ENCODE peak calls at places on chromosomes 5 and 9, in six cellular contexts. W is H1, L is A549, B is tibial nerve, H is IMR-90, K is gastrocnemius medialis. O is an unnamed sample.

GRCh38 chr5:79736528-79737514 is 47.2 kb downstream of the CMYA5 start:
- DNase-seq in W (no peak), L (no peak), B (no peak), H (no peak), K (no peak), O (no peak)

GRCh38 chr9:75148551-75148950 is 60.2 kb downstream of the OSTF1 start:
- DNase-seq in W (no peak), L (no peak), B (no peak), H (peak), K (no peak), O (no peak)

GRCh38 chr5:73265641-73266040 is 92.6 kb downstream of the TMEM174 start:
- DNase-seq in W (no peak), L (no peak), B (no peak), H (no peak), K (no peak), O (no peak)

GRCh38 chr5:96344678-96345612 is 88.1 kb downstream of the PCSK1 start:
- DNase-seq in W (no peak), L (peak), B (peak), H (peak), K (no peak), O (no peak)

GRCh38 chr5:72956324-72957140 is 691 bp downstream of the FCHO2 start:
- DNase-seq in W (no peak), L (peak), B (peak), H (peak), K (peak), O (peak)

GRCh38 chr9:112119225-112120045 is 55.7 kb downstream of the SUSD1 start:
- DNase-seq in W (no peak), L (peak), B (no peak), H (peak), K (no peak), O (peak)

GRCh38 chr9:121820286-121821005 is 169.0 kb downstream of the DAB2IP start:
- DNase-seq in W (no peak), L (no peak), B (no peak), H (no peak), K (no peak), O (no peak)

GRCh38 chr5:150172563-150172962 is 6.0 kb downstream of the CDX1 start:
- DNase-seq in W (no peak), L (no peak), B (no peak), H (no peak), K (no peak), O (no peak)

GRCh38 chr9:137691648-137692357 is 73.0 kb downstream of the EHMT1 start:
- DNase-seq in W (no peak), L (no peak), B (no peak), H (no peak), K (no peak), O (no peak)

GRCh38 chr5:154405078-154405792 is 40.6 kb upstream of the SAP30L start:
- DNase-seq in W (peak), L (peak), B (peak), H (peak), K (peak), O (peak)

GRCh38 chr5:56099346-56099745 is 104.6 kb upstream of the IL6ST start:
- DNase-seq in W (no peak), L (no peak), B (peak), H (peak), K (no peak), O (peak)

GRCh38 chr5:135829681-135830383 is 4.6 kb upstream of the SLC25A48 start:
- DNase-seq in W (peak), L (peak), B (peak), H (peak), K (peak), O (peak)

GRCh38 chr5:55497712-55498111 is 37.1 kb downstream of the PLPP1 start:
- DNase-seq in W (no peak), L (no peak), B (no peak), H (no peak), K (no peak), O (no peak)

GRCh38 chr9:127388037-127388855 is 8.7 kb upstream of the SLC2A8 start:
- DNase-seq in W (no peak), L (peak), B (peak), H (peak), K (peak), O (peak)

GRCh38 chr9:130728721-130729120 is 35.1 kb downstream of the EXOSC2 start:
- DNase-seq in W (no peak), L (no peak), B (no peak), H (peak), K (no peak), O (no peak)

GRCh38 chr5:132489871-132490483 is 596 bp downstream of the IRF1 start:
- DNase-seq in W (no peak), L (peak), B (peak), H (peak), K (peak), O (peak)

GRCh38 chr9:132381966-132382541 is 24.6 kb downstream of the TTF1 start:
- DNase-seq in W (no peak), L (no peak), B (no peak), H (no peak), K (no peak), O (no peak)

GRCh38 chr9:133595910-133596309 is 13.3 kb downstream of the FAM163B start:
- DNase-seq in W (no peak), L (no peak), B (no peak), H (no peak), K (no peak), O (no peak)

GRCh38 chr9:121561385-121562222 is 62.0 kb upstream of the GGTA1 start:
- DNase-seq in W (no peak), L (no peak), B (no peak), H (no peak), K (no peak), O (no peak)

GRCh38 chr9:121261107-121261460 is 6.9 kb upstream of the GSN start:
- DNase-seq in W (no peak), L (no peak), B (no peak), H (no peak), K (no peak), O (no peak)

GRCh38 chr5:75623846-75624245 is 12.6 kb downstream of the ANKDD1B start:
- DNase-seq in W (no peak), L (no peak), B (no peak), H (peak), K (no peak), O (no peak)

GRCh38 chr9:8863886-8864881 is 1064.6 kb upstream of the DMAC1 start:
- DNase-seq in W (no peak), L (no peak), B (no peak), H (no peak), K (no peak), O (no peak)

GRCh38 chr5:56164371-56164770 is 68.8 kb downstream of the ANKRD55 start:
- DNase-seq in W (no peak), L (no peak), B (peak), H (no peak), K (no peak), O (no peak)

GRCh38 chr5:7852542-7852941 is 1.6 kb upstream of the CFAP90 start:
- DNase-seq in W (no peak), L (no peak), B (no peak), H (peak), K (no peak), O (no peak)

GRCh38 chr9:3497406-3497805 is 28.4 kb downstream of the RFX3 start:
- DNase-seq in W (no peak), L (no peak), B (no peak), H (peak), K (no peak), O (no peak)

GRCh38 chr5:125257057-125257970 is 510.9 kb upstream of the ZNF608 start:
- DNase-seq in W (no peak), L (no peak), B (no peak), H (peak), K (no peak), O (no peak)

GRCh38 chr5:140041492-140042421 is 1.3 kb downstream of the NRG2 start:
- DNase-seq in W (no peak), L (peak), B (peak), H (peak), K (peak), O (peak)

GRCh38 chr5:169777112-169777511 is 140.0 kb downstream of the DOCK2 start:
- DNase-seq in W (no peak), L (no peak), B (no peak), H (no peak), K (no peak), O (no peak)

GRCh38 chr5:115375922-115376321 is 79.5 kb upstream of the CCDC112 start:
- DNase-seq in W (no peak), L (no peak), B (no peak), H (peak), K (peak), O (no peak)

GRCh38 chr9:93237535-93237934 is 53.6 kb downstream of the WNK2 start:
- DNase-seq in W (no peak), L (no peak), B (no peak), H (no peak), K (no peak), O (no peak)

GRCh38 chr9:4301971-4302427 is 2.1 kb upstream of the GLIS3 start:
- DNase-seq in W (no peak), L (peak), B (no peak), H (peak), K (peak), O (peak)

GRCh38 chr9:94888775-94889174 is 162.3 kb downstream of the AOPEP start:
- DNase-seq in W (no peak), L (no peak), B (no peak), H (no peak), K (no peak), O (no peak)

GRCh38 chr9:98380065-98380681 is 124.7 kb upstream of the TBC1D2 start:
- DNase-seq in W (peak), L (no peak), B (no peak), H (peak), K (no peak), O (no peak)

GRCh38 chr5:10489810-10490426 is 48.2 kb downstream of the ROPN1L start:
- DNase-seq in W (no peak), L (no peak), B (no peak), H (peak), K (no peak), O (no peak)

DNA sequence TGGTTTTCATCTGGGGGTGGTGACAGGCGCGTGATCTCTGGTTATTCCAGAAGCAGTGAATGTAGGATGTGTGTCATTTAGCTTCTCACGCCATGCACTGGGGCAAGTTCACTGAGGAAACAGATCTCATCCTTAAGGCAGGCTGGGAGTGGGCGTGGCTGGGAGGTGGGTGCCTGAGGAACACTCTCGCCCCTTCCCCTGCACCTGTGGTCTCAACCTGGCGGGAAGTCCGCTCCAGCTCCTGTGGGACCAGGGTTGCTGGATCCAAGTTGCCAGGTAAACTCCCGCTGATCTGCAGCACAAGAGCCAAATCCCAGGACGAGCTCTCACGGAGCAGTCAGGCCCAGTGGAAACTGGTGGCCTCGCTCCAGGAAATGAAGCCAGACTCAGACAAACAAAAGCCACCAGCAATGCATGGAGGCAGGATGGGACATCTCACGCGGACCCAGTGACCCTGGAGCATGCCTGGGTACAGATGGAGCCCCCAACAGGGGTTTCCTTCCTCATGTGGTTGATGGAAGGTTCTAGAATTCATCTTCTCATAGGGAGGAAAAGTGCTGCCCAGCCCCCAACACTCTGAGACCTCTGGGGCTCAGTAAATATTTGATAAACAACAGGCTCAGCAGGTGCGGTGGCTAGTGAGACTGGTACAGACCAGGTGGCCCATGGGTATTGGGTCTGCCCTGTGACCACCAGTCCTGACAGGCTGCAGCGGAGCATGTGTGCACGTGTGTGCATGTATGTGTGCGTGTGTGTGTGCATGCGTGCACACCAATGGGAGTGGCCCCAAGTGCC is 16.3 kb upstream of the SLC12A7 start:
- DNase-seq in W (no peak), L (no peak), B (no peak), H (no peak), K (no peak), O (no peak)
- TF ChIP-seq POLR2A in W (no peak), L (no peak), B (no peak), H (no peak), K (no peak), O (no peak)

DNA sequence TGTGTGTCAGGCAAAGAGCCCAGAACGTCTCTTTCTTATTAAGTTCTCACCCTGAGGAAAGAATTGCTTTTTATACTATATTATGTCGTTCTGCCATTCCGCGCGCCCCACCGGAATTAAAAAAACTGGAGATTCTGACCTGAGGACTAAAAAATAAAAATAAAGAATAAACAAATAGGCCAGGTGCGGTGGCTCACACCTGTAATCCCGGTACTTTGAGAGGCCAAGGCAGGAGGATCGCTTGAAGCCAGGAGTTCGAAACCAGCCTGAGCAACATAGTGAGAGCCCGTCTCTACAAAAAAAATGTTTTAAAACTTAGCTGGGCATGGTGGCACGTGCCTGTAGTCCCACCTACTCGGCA is 677 bp upstream of the DYNC2I2 start:
- DNase-seq in W (no peak), L (no peak), B (no peak), H (no peak), K (no peak), O (no peak)
- H3K4me3 ChIP-seq in W (no peak), L (peak), B (no peak), H (no peak), K (peak), O (no peak)

DNA sequence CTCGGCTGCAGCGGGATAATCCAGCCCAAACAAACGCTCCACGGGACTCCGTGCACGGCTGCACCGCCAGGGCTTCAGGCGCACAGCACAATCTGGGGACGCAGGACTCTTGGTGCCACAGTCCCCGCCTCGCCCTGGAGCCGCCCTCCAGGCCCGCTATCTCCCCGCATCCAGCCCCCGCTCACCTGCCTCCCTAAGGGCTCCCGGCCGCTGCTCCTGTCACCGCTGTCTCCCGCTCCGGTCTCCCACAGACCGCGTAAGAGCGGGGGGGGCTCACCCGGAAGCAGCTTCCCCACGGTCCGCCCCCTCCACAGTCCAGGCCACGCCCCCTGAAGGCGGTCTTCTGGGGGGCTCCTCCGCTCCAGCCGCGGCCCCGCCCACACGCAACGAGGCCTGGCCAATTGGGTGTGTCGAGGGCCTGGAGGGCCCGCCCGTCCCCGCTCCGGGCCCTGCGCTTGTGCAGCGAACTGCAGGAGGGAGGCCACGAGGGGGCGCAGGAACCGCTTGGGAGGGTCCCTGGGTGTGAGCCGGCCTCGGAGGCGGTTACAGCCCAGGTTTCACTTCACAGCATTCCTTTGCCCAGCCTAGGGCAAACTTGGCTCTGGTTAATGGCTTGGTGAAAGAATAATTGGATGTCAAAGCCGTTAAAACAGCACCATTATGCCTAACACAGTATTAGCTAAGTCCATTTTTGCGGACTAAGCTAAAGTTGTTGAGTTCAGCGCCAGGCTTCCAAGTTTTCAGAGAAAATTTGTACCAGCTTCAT is at the start of gene ALAD:
- DNase-seq in W (peak), L (peak), B (peak), H (peak), K (peak), O (peak)
- TF ChIP-seq POLR2A in W (no peak), L (peak), B (peak), H (no peak), K (peak), O (no peak)

GRCh38 chr5:171449426-171449825 is 30.0 kb downstream of the FGF18 start:
- DNase-seq in W (no peak), L (no peak), B (no peak), H (no peak), K (no peak), O (no peak)

GRCh38 chr5:171453988-171454387 is 34.5 kb downstream of the FGF18 start:
- DNase-seq in W (no peak), L (no peak), B (no peak), H (no peak), K (no peak), O (no peak)

GRCh38 chr5:171453056-171453725 is 33.7 kb downstream of the FGF18 start:
- DNase-seq in W (no peak), L (no peak), B (no peak), H (no peak), K (no peak), O (no peak)

GRCh38 chr5:171451421-171451820 is 32.0 kb downstream of the FGF18 start:
- DNase-seq in W (no peak), L (no peak), B (no peak), H (no peak), K (no peak), O (no peak)

GRCh38 chr5:171450423-171451246 is 31.2 kb downstream of the FGF18 start:
- DNase-seq in W (no peak), L (no peak), B (peak), H (peak), K (peak), O (peak)
- H3K4me3 ChIP-seq in W (peak), L (no peak), B (peak), H (peak), K (peak), O (no peak)

DNA sequence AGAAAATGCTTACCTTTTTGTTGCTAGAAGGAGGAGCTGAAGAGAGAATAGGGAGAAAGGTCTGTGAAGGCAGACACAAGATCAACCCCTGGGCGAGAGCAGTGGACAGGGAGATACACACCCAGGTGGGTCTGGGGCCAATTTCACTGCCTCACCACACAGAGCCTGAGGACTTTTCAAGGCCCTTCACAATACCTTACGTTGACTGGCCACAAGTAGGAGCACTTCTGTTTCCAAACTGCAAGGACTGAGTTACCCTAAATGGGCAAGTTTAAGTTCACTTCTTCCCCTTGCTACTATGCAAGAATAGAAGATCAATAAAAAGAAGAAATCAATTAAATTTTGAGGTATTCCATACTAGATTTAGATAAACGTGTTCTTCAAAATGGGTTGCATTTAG is 174.5 kb upstream of the SLC12A2 start:
- DNase-seq in W (peak), L (peak), B (no peak), H (peak), K (no peak), O (no peak)
- TF ChIP-seq POLR2A in W (no peak), L (no peak), B (no peak), H (no peak), K (no peak), O (no peak)

O was measured in lower leg skin.